ENCODE peak calls at places on chromosomes 2 and 18, in four cellular contexts. One of them, this sample, is unnamed.

GRCh38 chr2:1614564-1614963 is 129.8 kb downstream of the PXDN start:
- DNase-seq in dorsolateral prefrontal cortex: no peak
- DNase-seq in GM20000: no peak
- DNase-seq in SHP77: no peak
- DNase-seq in this sample: no peak

GRCh38 chr2:175931751-175932295 is 70.2 kb downstream of the LNPK start:
- DNase-seq in dorsolateral prefrontal cortex: no peak
- DNase-seq in GM20000: no peak
- DNase-seq in SHP77: no peak
- DNase-seq in this sample: no peak

GRCh38 chr2:130874512-130874911 is 37.8 kb downstream of the ARHGEF4 start:
- DNase-seq in dorsolateral prefrontal cortex: no peak
- DNase-seq in GM20000: no peak
- DNase-seq in SHP77: no peak
- DNase-seq in this sample: no peak

GRCh38 chr2:186575302-186575701 is 14.6 kb upstream of the ITGAV start:
- DNase-seq in dorsolateral prefrontal cortex: no peak
- DNase-seq in GM20000: no peak
- DNase-seq in SHP77: no peak
- DNase-seq in this sample: no peak

GRCh38 chr2:239895116-239895515 is 130.0 kb downstream of the NDUFA10 start:
- DNase-seq in dorsolateral prefrontal cortex: no peak
- DNase-seq in GM20000: no peak
- DNase-seq in SHP77: no peak
- DNase-seq in this sample: no peak

GRCh38 chr2:72576861-72577260 is 249.0 kb downstream of the EXOC6B start:
- DNase-seq in dorsolateral prefrontal cortex: no peak
- DNase-seq in GM20000: no peak
- DNase-seq in SHP77: no peak
- DNase-seq in this sample: no peak

GRCh38 chr2:166550923-166551322 is 56.9 kb upstream of the SCN7A start:
- DNase-seq in dorsolateral prefrontal cortex: no peak
- DNase-seq in GM20000: no peak
- DNase-seq in SHP77: no peak
- DNase-seq in this sample: no peak

GRCh38 chr18:476368-476767 is 24.1 kb downstream of the COLEC12 start:
- DNase-seq in dorsolateral prefrontal cortex: no peak
- DNase-seq in GM20000: no peak
- DNase-seq in SHP77: no peak
- DNase-seq in this sample: no peak

GRCh38 chr18:55735199-55735855 is 147.3 kb upstream of the TCF4 start:
- DNase-seq in dorsolateral prefrontal cortex: no peak
- DNase-seq in GM20000: no peak
- DNase-seq in SHP77: no peak
- DNase-seq in this sample: no peak

GRCh38 chr2:16638941-16639340 is 26.7 kb downstream of the CYRIA start:
- DNase-seq in dorsolateral prefrontal cortex: no peak
- DNase-seq in GM20000: no peak
- DNase-seq in SHP77: no peak
- DNase-seq in this sample: no peak

GRCh38 chr2:119723784-119724467 is 35.8 kb upstream of the PTPN4 start:
- DNase-seq in dorsolateral prefrontal cortex: no peak
- DNase-seq in GM20000: no peak
- DNase-seq in SHP77: no peak
- DNase-seq in this sample: no peak

GRCh38 chr18:8976606-8977005 is 125.9 kb upstream of the NDUFV2 start:
- DNase-seq in dorsolateral prefrontal cortex: no peak
- DNase-seq in GM20000: no peak
- DNase-seq in SHP77: no peak
- DNase-seq in this sample: no peak

GRCh38 chr2:2932692-2933305 is 444.8 kb downstream of the EIPR1 start:
- DNase-seq in dorsolateral prefrontal cortex: no peak
- DNase-seq in GM20000: no peak
- DNase-seq in SHP77: no peak
- DNase-seq in this sample: no peak

GRCh38 chr2:217666338-217666737 is 336.5 kb downstream of the TNS1 start:
- DNase-seq in dorsolateral prefrontal cortex: no peak
- DNase-seq in GM20000: peak
- DNase-seq in SHP77: no peak
- DNase-seq in this sample: no peak

GRCh38 chr2:219287569-219288265 is 8.6 kb downstream of the DNAJB2 start:
- DNase-seq in dorsolateral prefrontal cortex: no peak
- DNase-seq in GM20000: peak
- DNase-seq in SHP77: no peak
- DNase-seq in this sample: no peak

GRCh38 chr2:150520887-150521664 is 33.6 kb upstream of the RND3 start:
- DNase-seq in dorsolateral prefrontal cortex: no peak
- DNase-seq in GM20000: no peak
- DNase-seq in SHP77: no peak
- DNase-seq in this sample: no peak

GRCh38 chr18:59659486-59660187 is 37.6 kb downstream of the CCBE1 start:
- DNase-seq in dorsolateral prefrontal cortex: no peak
- DNase-seq in GM20000: no peak
- DNase-seq in SHP77: no peak
- DNase-seq in this sample: no peak

GRCh38 chr2:9099341-9099751 is 95.9 kb upstream of the MBOAT2 start:
- DNase-seq in dorsolateral prefrontal cortex: no peak
- DNase-seq in GM20000: peak
- DNase-seq in SHP77: no peak
- DNase-seq in this sample: no peak

GRCh38 chr2:36507408-36507812 is 90.6 kb downstream of the FEZ2 start:
- DNase-seq in dorsolateral prefrontal cortex: peak
- DNase-seq in GM20000: peak
- DNase-seq in SHP77: peak
- DNase-seq in this sample: no peak

GRCh38 chr2:175854665-175855064 is 147.4 kb downstream of the LNPK start:
- DNase-seq in dorsolateral prefrontal cortex: no peak
- DNase-seq in GM20000: no peak
- DNase-seq in SHP77: no peak
- DNase-seq in this sample: no peak

GRCh38 chr2:10014418-10015190 is 28.7 kb upstream of the KLF11 start:
- DNase-seq in dorsolateral prefrontal cortex: no peak
- DNase-seq in GM20000: no peak
- DNase-seq in SHP77: no peak
- DNase-seq in this sample: no peak

GRCh38 chr2:203534486-203535077 is 519 bp downstream of the RAPH1 start:
- DNase-seq in dorsolateral prefrontal cortex: peak
- DNase-seq in GM20000: peak
- DNase-seq in SHP77: no peak
- DNase-seq in this sample: no peak

GRCh38 chr18:50507120-50507590 is 52.7 kb upstream of the MAPK4 start:
- DNase-seq in dorsolateral prefrontal cortex: peak
- DNase-seq in GM20000: peak
- DNase-seq in SHP77: no peak
- DNase-seq in this sample: no peak

GRCh38 chr2:236782938-236783337 is 213.3 kb downstream of the ACKR3 start:
- DNase-seq in dorsolateral prefrontal cortex: no peak
- DNase-seq in GM20000: no peak
- DNase-seq in SHP77: no peak
- DNase-seq in this sample: no peak

GRCh38 chr2:113167115-113167932 is 6.4 kb upstream of the PSD4 start:
- DNase-seq in dorsolateral prefrontal cortex: peak
- DNase-seq in GM20000: no peak
- DNase-seq in SHP77: peak
- DNase-seq in this sample: no peak

GRCh38 chr2:134819334-134819733 is 19.1 kb upstream of the ACMSD start:
- DNase-seq in dorsolateral prefrontal cortex: no peak
- DNase-seq in GM20000: no peak
- DNase-seq in SHP77: no peak
- DNase-seq in this sample: no peak

GRCh38 chr18:47254341-47254939 is 3.0 kb upstream of the SKOR2 start:
- DNase-seq in dorsolateral prefrontal cortex: no peak
- DNase-seq in GM20000: peak
- DNase-seq in SHP77: no peak
- DNase-seq in this sample: no peak

GRCh38 chr18:41872206-41872605 is 82.8 kb upstream of the PIK3C3 start:
- DNase-seq in dorsolateral prefrontal cortex: no peak
- DNase-seq in GM20000: no peak
- DNase-seq in SHP77: no peak
- DNase-seq in this sample: no peak

GRCh38 chr2:72148975-72149555 is 1.4 kb upstream of the CYP26B1 start:
- DNase-seq in dorsolateral prefrontal cortex: peak
- DNase-seq in GM20000: no peak
- DNase-seq in SHP77: no peak
- DNase-seq in this sample: no peak

GRCh38 chr18:55268629-55269275 is 309.5 kb upstream of the CCDC68 start:
- DNase-seq in dorsolateral prefrontal cortex: no peak
- DNase-seq in GM20000: no peak
- DNase-seq in SHP77: no peak
- DNase-seq in this sample: no peak

GRCh38 chr2:216596234-216596985 is 36.8 kb upstream of the IGFBP2 start:
- DNase-seq in dorsolateral prefrontal cortex: no peak
- DNase-seq in GM20000: no peak
- DNase-seq in SHP77: no peak
- DNase-seq in this sample: no peak

GRCh38 chr2:27730980-27731691 is 40.4 kb upstream of the MRPL33 start:
- DNase-seq in dorsolateral prefrontal cortex: no peak
- DNase-seq in GM20000: no peak
- DNase-seq in SHP77: no peak
- DNase-seq in this sample: no peak

GRCh38 chr18:73835656-73836055 is 312.0 kb downstream of the FBXO15 start:
- DNase-seq in dorsolateral prefrontal cortex: no peak
- DNase-seq in GM20000: no peak
- DNase-seq in SHP77: no peak
- DNase-seq in this sample: no peak